ENCODE peak calls at places on chromosomes 2 and 18, in six cellular contexts. H, B, Q, K, V and I are unnamed samples.

GRCh38 chr2:35784777-35785176 is 570.8 kb upstream of the CRIM1 start:
- DNase-seq in V (no peak), H (no peak), Q (no peak), B (no peak), K (no peak), I (no peak)

GRCh38 chr2:176370423-176370822 is 101.2 kb downstream of the MTX2 start:
- DNase-seq in V (no peak), K (no peak), B (no peak), H (no peak), Q (no peak), I (no peak)

GRCh38 chr2:66519264-66519843 is 84.4 kb downstream of the MEIS1 start:
- DNase-seq in Q (no peak), B (no peak), V (no peak), K (no peak), H (no peak), I (no peak)

GRCh38 chr2:152497481-152498052 is 162.6 kb downstream of the FMNL2 start:
- DNase-seq in K (no peak), B (peak), Q (no peak), V (no peak), H (peak), I (no peak)

GRCh38 chr2:209334188-209335017 is 89.4 kb upstream of the MAP2 start:
- DNase-seq in K (peak), Q (peak), H (peak), V (peak), B (peak), I (no peak)

GRCh38 chr2:20627712-20628380 is 23.1 kb downstream of the HS1BP3 start:
- DNase-seq in Q (no peak), V (no peak), K (peak), H (peak), B (no peak), I (peak)

GRCh38 chr2:168992591-168993349 is 38.4 kb downstream of the ABCB11 start:
- DNase-seq in H (no peak), V (no peak), Q (no peak), B (no peak), K (no peak), I (no peak)

GRCh38 chr2:237441605-237442004 is 27.6 kb upstream of the COL6A3 start:
- DNase-seq in V (no peak), B (no peak), H (peak), K (no peak), Q (peak), I (no peak)

GRCh38 chr18:3652380-3653262 is 202.6 kb downstream of the TGIF1 start:
- DNase-seq in Q (no peak), V (no peak), B (no peak), H (peak), K (no peak), I (no peak)

GRCh38 chr2:238974061-238974460 is 126.2 kb downstream of the TWIST2 start:
- DNase-seq in B (no peak), K (no peak), V (no peak), H (no peak), Q (no peak), I (no peak)

GRCh38 chr2:177165731-177166711 is 46.6 kb upstream of the HNRNPA3 start:
- DNase-seq in V (peak), B (peak), Q (no peak), H (peak), K (no peak), I (no peak)

GRCh38 chr2:110678457-110679336 is 834 bp upstream of the BUB1 start:
- DNase-seq in V (peak), B (peak), H (no peak), K (peak), Q (no peak), I (no peak)

DNA sequence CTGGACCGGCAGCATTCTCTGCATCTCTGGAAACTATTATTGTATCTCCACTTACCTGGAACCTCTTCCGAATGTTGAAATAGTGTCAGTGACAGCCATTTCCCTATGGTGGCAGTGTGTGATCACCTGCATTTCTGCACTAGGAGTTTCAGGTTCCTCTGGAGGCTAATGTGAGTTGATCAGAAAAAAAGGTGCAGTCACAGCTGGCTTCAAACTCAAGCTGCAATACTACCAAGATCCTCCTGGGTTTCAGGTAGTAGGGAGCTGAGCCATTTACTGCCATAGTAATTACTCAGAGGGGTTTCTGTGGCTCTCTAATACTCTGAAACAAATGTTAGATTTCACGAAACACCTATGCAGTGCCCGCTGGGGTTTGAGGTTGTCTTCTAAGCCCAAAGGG is 183.5 kb upstream of the OSR1 start:
- DNase-seq in K (no peak), V (no peak), Q (no peak), B (no peak), H (no peak), I (no peak)
- TF ChIP-seq CTCF in K (no peak), V (no peak), Q (no peak), B (no peak), H (no peak), I (no peak)

GRCh38 chr2:40534528-40534927 is 82.6 kb upstream of the SLC8A1 start:
- DNase-seq in Q (no peak), B (no peak), H (no peak), V (no peak), K (no peak), I (no peak)
- TF ChIP-seq CTCF in Q (no peak), B (no peak), H (no peak), V (no peak), K (no peak), I (no peak)

GRCh38 chr2:100425107-100425506 is 7.6 kb upstream of the CHST10 start:
- DNase-seq in Q (no peak), H (no peak), V (no peak), B (no peak), K (no peak), I (no peak)

GRCh38 chr2:100426384-100426720 is 8.9 kb upstream of the CHST10 start:
- DNase-seq in B (no peak), V (no peak), Q (no peak), K (no peak), H (no peak), I (no peak)

GRCh38 chr2:100425573-100426383 is 8.3 kb upstream of the CHST10 start:
- DNase-seq in B (no peak), K (no peak), H (no peak), V (no peak), Q (no peak), I (no peak)

GRCh38 chr2:100427111-100427510 is 9.6 kb upstream of the CHST10 start:
- DNase-seq in V (no peak), K (no peak), H (no peak), B (no peak), Q (no peak), I (no peak)

GRCh38 chr2:100427627-100428258 is 10.3 kb upstream of the CHST10 start:
- DNase-seq in H (peak), K (peak), V (peak), B (peak), Q (peak), I (no peak)
- TF ChIP-seq CTCF in H (peak), K (peak), V (peak), B (peak), Q (peak), I (peak)

DNA sequence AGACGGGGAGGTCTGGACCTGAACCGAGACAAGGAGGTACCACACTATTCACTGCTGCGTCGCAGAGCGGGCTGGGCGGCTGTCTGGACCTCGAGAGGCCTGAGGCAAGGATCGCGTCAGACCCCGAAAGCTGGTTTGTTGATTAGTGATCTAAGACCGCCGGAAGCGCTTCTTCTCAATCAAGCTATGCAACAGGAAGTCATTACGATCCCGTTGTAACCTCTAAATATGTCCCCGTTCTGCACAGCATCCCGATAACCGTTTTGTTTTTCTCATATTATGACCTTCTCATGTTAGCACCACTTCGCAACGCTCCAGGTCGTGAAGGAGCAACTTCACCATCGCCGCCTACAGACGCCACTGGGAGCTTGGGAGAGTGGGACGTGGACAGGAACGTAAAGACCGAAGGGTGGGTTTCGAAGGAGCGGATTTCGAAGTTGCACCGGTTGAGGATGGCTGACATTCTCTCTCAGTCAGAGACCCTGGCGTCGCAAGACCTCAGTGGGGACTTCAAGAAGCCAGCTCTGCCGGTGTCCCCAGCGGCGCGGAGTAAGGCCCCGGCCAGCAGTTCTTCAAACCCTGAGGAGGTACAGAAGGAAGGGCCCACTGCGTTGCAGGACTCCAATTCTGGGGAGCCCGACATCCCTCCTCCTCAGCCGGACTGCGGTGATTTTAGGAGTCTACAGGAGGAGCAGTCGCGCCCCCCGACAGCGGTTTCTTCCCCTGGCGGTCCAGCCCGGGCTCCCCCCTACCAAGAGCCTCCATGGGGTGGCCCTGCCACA is at the start of the genes SLC4A1AP and SUPT7L:
- DNase-seq in V (peak), Q (peak), B (peak), H (peak), K (peak), I (no peak)
- TF ChIP-seq CTCF in V (no peak), Q (no peak), B (no peak), H (no peak), K (no peak), I (peak)

GRCh38 chr2:51997571-51997970 is 965.6 kb upstream of the NRXN1 start:
- DNase-seq in Q (no peak), K (no peak), H (no peak), B (no peak), V (no peak), I (no peak)
- TF ChIP-seq CTCF in Q (no peak), K (no peak), H (peak), B (no peak), V (no peak), I (peak)

GRCh38 chr2:16218651-16219050 is 278.3 kb downstream of the MYCN start:
- DNase-seq in K (peak), V (no peak), H (peak), Q (no peak), B (no peak), I (no peak)
- TF ChIP-seq CTCF in K (peak), V (no peak), H (no peak), Q (no peak), B (no peak), I (peak)

DNA sequence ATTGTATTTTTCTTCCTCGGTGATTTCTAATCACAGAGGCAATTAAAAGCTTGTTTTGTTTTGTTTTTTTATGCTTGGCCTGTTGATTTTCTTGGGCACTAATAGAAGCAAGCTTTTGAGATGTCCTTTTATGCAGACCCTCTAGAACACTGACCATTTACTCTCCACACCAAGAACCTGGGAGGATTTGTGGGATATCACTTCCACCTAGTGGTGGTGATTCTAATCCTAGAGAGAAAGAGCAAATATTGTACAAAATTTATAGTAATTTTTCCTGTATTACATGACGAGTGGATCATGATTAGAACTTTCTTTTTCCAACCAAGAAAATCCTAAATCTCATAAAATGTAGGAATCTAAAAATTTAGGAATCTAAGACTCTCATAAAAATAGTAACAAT is 23.4 kb downstream of the NEMP2 start:
- DNase-seq in K (no peak), H (peak), V (no peak), Q (no peak), B (no peak), I (no peak)
- TF ChIP-seq CTCF in K (peak), H (peak), V (peak), Q (no peak), B (peak), I (peak)